ENCODE peak calls at places on chromosomes 7 and 10, in ten cellular contexts. One of them, this sample, is unnamed.

GRCh38 chr7:111788426-111788825 is 226.1 kb upstream of the IMMP2L start:
- DNase-seq in NCI-H1105 treated with DMSO at 0.1 percent for 48 hours: peak; percentile 33
- DNase-seq in ELF-1: no peak
- DNase-seq in CD4-positive, alpha-beta T cell: no peak
- DNase-seq in HT-29: no peak
- DNase-seq in hippocampal formation: peak; percentile 9
- DNase-seq in HTR-8/SVneo: no peak
- DNase-seq in mesothelial cell of epicardium: no peak
- DNase-seq in psoas muscle: no peak
- DNase-seq in HT1080: no peak
- DNase-seq in this sample: no peak

GRCh38 chr10:121355161-121355560 is 243.1 kb downstream of the FGFR2 start:
- DNase-seq in ELF-1: no peak
- DNase-seq in HT1080: no peak
- DNase-seq in mesothelial cell of epicardium: no peak
- DNase-seq in HTR-8/SVneo: no peak
- DNase-seq in hippocampal formation: no peak
- DNase-seq in CD4-positive, alpha-beta T cell: no peak
- DNase-seq in psoas muscle: no peak
- DNase-seq in NCI-H1105 treated with DMSO at 0.1 percent for 48 hours: no peak
- DNase-seq in HT-29: no peak
- DNase-seq in this sample: no peak

GRCh38 chr10:62073429-62073828 is 171.9 kb downstream of the ARID5B start:
- DNase-seq in ELF-1: no peak
- DNase-seq in psoas muscle: no peak
- DNase-seq in mesothelial cell of epicardium: no peak
- DNase-seq in HTR-8/SVneo: no peak
- DNase-seq in HT1080: no peak
- DNase-seq in HT-29: no peak
- DNase-seq in NCI-H1105 treated with DMSO at 0.1 percent for 48 hours: peak; percentile 64
- DNase-seq in CD4-positive, alpha-beta T cell: no peak
- DNase-seq in hippocampal formation: no peak
- DNase-seq in this sample: no peak

GRCh38 chr7:12967322-12967721 is 279.9 kb downstream of the ARL4A start:
- DNase-seq in CD4-positive, alpha-beta T cell: no peak
- DNase-seq in mesothelial cell of epicardium: no peak
- DNase-seq in HTR-8/SVneo: no peak
- DNase-seq in HT1080: no peak
- DNase-seq in HT-29: no peak
- DNase-seq in hippocampal formation: no peak
- DNase-seq in ELF-1: no peak
- DNase-seq in NCI-H1105 treated with DMSO at 0.1 percent for 48 hours: no peak
- DNase-seq in psoas muscle: no peak
- DNase-seq in this sample: no peak

GRCh38 chr7:116752305-116753074 is 80.5 kb downstream of the MET start:
- DNase-seq in HTR-8/SVneo: no peak
- DNase-seq in psoas muscle: no peak
- DNase-seq in CD4-positive, alpha-beta T cell: no peak
- DNase-seq in NCI-H1105 treated with DMSO at 0.1 percent for 48 hours: no peak
- DNase-seq in hippocampal formation: no peak
- DNase-seq in HT-29: no peak
- DNase-seq in mesothelial cell of epicardium: no peak
- DNase-seq in HT1080: no peak
- DNase-seq in ELF-1: no peak
- DNase-seq in this sample: no peak

GRCh38 chr7:100887955-100888481 is 1.5 kb downstream of the UFSP1 start:
- DNase-seq in psoas muscle: no peak
- DNase-seq in HT-29: no peak
- DNase-seq in mesothelial cell of epicardium: no peak
- DNase-seq in NCI-H1105 treated with DMSO at 0.1 percent for 48 hours: no peak
- DNase-seq in ELF-1: no peak
- DNase-seq in hippocampal formation: no peak
- DNase-seq in CD4-positive, alpha-beta T cell: no peak
- DNase-seq in HTR-8/SVneo: no peak
- DNase-seq in HT1080: no peak
- DNase-seq in this sample: no peak

GRCh38 chr7:17774248-17774647 is 166.0 kb downstream of the SNX13 start:
- DNase-seq in HT1080: peak; percentile 79
- DNase-seq in HT-29: no peak
- DNase-seq in ELF-1: no peak
- DNase-seq in psoas muscle: no peak
- DNase-seq in mesothelial cell of epicardium: no peak
- DNase-seq in CD4-positive, alpha-beta T cell: no peak
- DNase-seq in NCI-H1105 treated with DMSO at 0.1 percent for 48 hours: no peak
- DNase-seq in HTR-8/SVneo: no peak
- DNase-seq in hippocampal formation: no peak
- DNase-seq in this sample: no peak

GRCh38 chr10:14486777-14487510 is 156.2 kb upstream of the FRMD4A start:
- DNase-seq in ELF-1: no peak
- DNase-seq in CD4-positive, alpha-beta T cell: no peak
- DNase-seq in mesothelial cell of epicardium: no peak
- DNase-seq in HT-29: no peak
- DNase-seq in psoas muscle: no peak
- DNase-seq in HTR-8/SVneo: no peak
- DNase-seq in hippocampal formation: no peak
- DNase-seq in NCI-H1105 treated with DMSO at 0.1 percent for 48 hours: peak; percentile 47
- DNase-seq in HT1080: no peak
- DNase-seq in this sample: peak; percentile 30

GRCh38 chr7:151520419-151521229 is 929 bp upstream of the RHEB start:
- DNase-seq in psoas muscle: peak; percentile 80
- DNase-seq in HT-29: peak; percentile 81
- DNase-seq in hippocampal formation: peak; percentile 32
- DNase-seq in HTR-8/SVneo: no peak
- DNase-seq in HT1080: peak; percentile 55
- DNase-seq in mesothelial cell of epicardium: no peak
- DNase-seq in CD4-positive, alpha-beta T cell: peak; percentile 27
- DNase-seq in ELF-1: no peak
- DNase-seq in NCI-H1105 treated with DMSO at 0.1 percent for 48 hours: peak; percentile 55
- DNase-seq in this sample: peak; percentile 38

GRCh38 chr7:21758286-21758685 is 187.4 kb downstream of the CDCA7L start:
- DNase-seq in psoas muscle: no peak
- DNase-seq in HT1080: no peak
- DNase-seq in CD4-positive, alpha-beta T cell: no peak
- DNase-seq in HTR-8/SVneo: no peak
- DNase-seq in ELF-1: no peak
- DNase-seq in HT-29: no peak
- DNase-seq in hippocampal formation: no peak
- DNase-seq in mesothelial cell of epicardium: no peak
- DNase-seq in NCI-H1105 treated with DMSO at 0.1 percent for 48 hours: no peak
- DNase-seq in this sample: no peak

GRCh38 chr10:25725917-25726716 is 207.9 kb upstream of the MYO3A start:
- DNase-seq in NCI-H1105 treated with DMSO at 0.1 percent for 48 hours: peak; percentile 59
- DNase-seq in psoas muscle: no peak
- DNase-seq in HT-29: peak; percentile 64
- DNase-seq in ELF-1: peak; percentile 66
- DNase-seq in mesothelial cell of epicardium: no peak
- DNase-seq in HTR-8/SVneo: peak; percentile 40
- DNase-seq in CD4-positive, alpha-beta T cell: no peak
- DNase-seq in HT1080: peak; percentile 55
- DNase-seq in hippocampal formation: peak; percentile 16
- DNase-seq in this sample: peak; percentile 10

GRCh38 chr7:63093481-63093880 is 905.2 kb upstream of the ZNF722 start:
- DNase-seq in HT-29: peak; percentile 20
- DNase-seq in mesothelial cell of epicardium: no peak
- DNase-seq in ELF-1: no peak
- DNase-seq in HTR-8/SVneo: no peak
- DNase-seq in CD4-positive, alpha-beta T cell: no peak
- DNase-seq in HT1080: no peak
- DNase-seq in hippocampal formation: no peak
- DNase-seq in psoas muscle: no peak
- DNase-seq in NCI-H1105 treated with DMSO at 0.1 percent for 48 hours: no peak
- DNase-seq in this sample: no peak

GRCh38 chr10:90407116-90407515 is 450.7 kb downstream of the HTR7 start:
- DNase-seq in CD4-positive, alpha-beta T cell: no peak
- DNase-seq in HTR-8/SVneo: no peak
- DNase-seq in NCI-H1105 treated with DMSO at 0.1 percent for 48 hours: no peak
- DNase-seq in psoas muscle: no peak
- DNase-seq in ELF-1: peak; percentile 32
- DNase-seq in HT1080: peak; percentile 47
- DNase-seq in hippocampal formation: no peak
- DNase-seq in mesothelial cell of epicardium: no peak
- DNase-seq in HT-29: peak; percentile 39
- DNase-seq in this sample: no peak

GRCh38 chr7:20229652-20230500 is 12.7 kb upstream of the MACC1 start:
- DNase-seq in HT1080: peak; percentile 93
- DNase-seq in HTR-8/SVneo: peak; percentile 51
- DNase-seq in hippocampal formation: no peak
- DNase-seq in ELF-1: no peak
- DNase-seq in NCI-H1105 treated with DMSO at 0.1 percent for 48 hours: no peak
- DNase-seq in HT-29: no peak
- DNase-seq in mesothelial cell of epicardium: no peak
- DNase-seq in psoas muscle: no peak
- DNase-seq in CD4-positive, alpha-beta T cell: no peak
- DNase-seq in this sample: no peak

GRCh38 chr10:13224210-13224995 is 9.8 kb downstream of the UCMA start:
- DNase-seq in hippocampal formation: no peak
- DNase-seq in ELF-1: peak; percentile 47
- DNase-seq in mesothelial cell of epicardium: no peak
- DNase-seq in psoas muscle: no peak
- DNase-seq in HT-29: no peak
- DNase-seq in NCI-H1105 treated with DMSO at 0.1 percent for 48 hours: no peak
- DNase-seq in HTR-8/SVneo: no peak
- DNase-seq in CD4-positive, alpha-beta T cell: no peak
- DNase-seq in HT1080: no peak
- DNase-seq in this sample: no peak

GRCh38 chr7:130022623-130023175 is 28.5 kb downstream of the ZC3HC1 start:
- DNase-seq in HTR-8/SVneo: no peak
- DNase-seq in HT-29: no peak
- DNase-seq in ELF-1: no peak
- DNase-seq in psoas muscle: no peak
- DNase-seq in CD4-positive, alpha-beta T cell: no peak
- DNase-seq in mesothelial cell of epicardium: no peak
- DNase-seq in hippocampal formation: no peak
- DNase-seq in HT1080: no peak
- DNase-seq in NCI-H1105 treated with DMSO at 0.1 percent for 48 hours: no peak
- DNase-seq in this sample: no peak

GRCh38 chr7:90690159-90690858 is 94.2 kb downstream of the CDK14 start:
- DNase-seq in psoas muscle: no peak
- DNase-seq in mesothelial cell of epicardium: no peak
- DNase-seq in NCI-H1105 treated with DMSO at 0.1 percent for 48 hours: no peak
- DNase-seq in HT-29: no peak
- DNase-seq in ELF-1: no peak
- DNase-seq in HTR-8/SVneo: no peak
- DNase-seq in CD4-positive, alpha-beta T cell: no peak
- DNase-seq in hippocampal formation: no peak
- DNase-seq in HT1080: no peak
- DNase-seq in this sample: no peak

GRCh38 chr10:33237736-33238624 is 96.5 kb downstream of the NRP1 start:
- DNase-seq in HTR-8/SVneo: peak; percentile 90
- DNase-seq in NCI-H1105 treated with DMSO at 0.1 percent for 48 hours: no peak
- DNase-seq in mesothelial cell of epicardium: no peak
- DNase-seq in ELF-1: peak; percentile 11
- DNase-seq in HT1080: peak; percentile 97
- DNase-seq in psoas muscle: no peak
- DNase-seq in CD4-positive, alpha-beta T cell: no peak
- DNase-seq in hippocampal formation: no peak
- DNase-seq in HT-29: peak; percentile 69
- DNase-seq in this sample: no peak

GRCh38 chr7:1559626-1560590 is 3.9 kb upstream of the TMEM184A start:
- DNase-seq in CD4-positive, alpha-beta T cell: no peak
- DNase-seq in hippocampal formation: no peak
- DNase-seq in NCI-H1105 treated with DMSO at 0.1 percent for 48 hours: no peak
- DNase-seq in mesothelial cell of epicardium: no peak
- DNase-seq in HTR-8/SVneo: no peak
- DNase-seq in psoas muscle: peak; percentile 28
- DNase-seq in HT-29: no peak
- DNase-seq in HT1080: no peak
- DNase-seq in ELF-1: no peak
- DNase-seq in this sample: no peak

GRCh38 chr7:18961997-18962396 is 155.4 kb downstream of the TWIST1 start:
- DNase-seq in HTR-8/SVneo: no peak
- DNase-seq in psoas muscle: no peak
- DNase-seq in hippocampal formation: no peak
- DNase-seq in HT1080: peak; percentile 21
- DNase-seq in NCI-H1105 treated with DMSO at 0.1 percent for 48 hours: no peak
- DNase-seq in CD4-positive, alpha-beta T cell: no peak
- DNase-seq in ELF-1: no peak
- DNase-seq in mesothelial cell of epicardium: no peak
- DNase-seq in HT-29: no peak
- DNase-seq in this sample: no peak

GRCh38 chr10:125514206-125515162 is 168.5 kb downstream of the TEX36 start:
- DNase-seq in HT-29: no peak
- DNase-seq in CD4-positive, alpha-beta T cell: peak; percentile 15
- DNase-seq in HT1080: no peak
- DNase-seq in NCI-H1105 treated with DMSO at 0.1 percent for 48 hours: no peak
- DNase-seq in mesothelial cell of epicardium: no peak
- DNase-seq in hippocampal formation: no peak
- DNase-seq in HTR-8/SVneo: no peak
- DNase-seq in psoas muscle: no peak
- DNase-seq in ELF-1: peak; percentile 67
- DNase-seq in this sample: no peak

GRCh38 chr10:84348431-84348830 is 20.0 kb downstream of the CCSER2 start:
- DNase-seq in ELF-1: no peak
- DNase-seq in HTR-8/SVneo: peak; percentile 56
- DNase-seq in hippocampal formation: no peak
- DNase-seq in psoas muscle: no peak
- DNase-seq in HT-29: no peak
- DNase-seq in mesothelial cell of epicardium: no peak
- DNase-seq in NCI-H1105 treated with DMSO at 0.1 percent for 48 hours: no peak
- DNase-seq in HT1080: peak; percentile 62
- DNase-seq in CD4-positive, alpha-beta T cell: no peak
- DNase-seq in this sample: no peak

GRCh38 chr7:37694208-37695080 is 10.9 kb downstream of the GPR141 start:
- DNase-seq in psoas muscle: no peak
- DNase-seq in hippocampal formation: no peak
- DNase-seq in NCI-H1105 treated with DMSO at 0.1 percent for 48 hours: no peak
- DNase-seq in HT1080: no peak
- DNase-seq in mesothelial cell of epicardium: no peak
- DNase-seq in HT-29: no peak
- DNase-seq in CD4-positive, alpha-beta T cell: no peak
- DNase-seq in HTR-8/SVneo: no peak
- DNase-seq in ELF-1: peak; percentile 72
- DNase-seq in this sample: peak; percentile 3

GRCh38 chr7:55548295-55548731 is 24.0 kb downstream of the VOPP1 start:
- DNase-seq in HT1080: no peak
- DNase-seq in NCI-H1105 treated with DMSO at 0.1 percent for 48 hours: no peak
- DNase-seq in HTR-8/SVneo: no peak
- DNase-seq in psoas muscle: no peak
- DNase-seq in mesothelial cell of epicardium: no peak
- DNase-seq in hippocampal formation: no peak
- DNase-seq in HT-29: no peak
- DNase-seq in CD4-positive, alpha-beta T cell: no peak
- DNase-seq in ELF-1: no peak
- DNase-seq in this sample: no peak

GRCh38 chr7:69732203-69732602 is 133.9 kb downstream of the AUTS2 start:
- DNase-seq in psoas muscle: no peak
- DNase-seq in HT-29: peak; percentile 61
- DNase-seq in HTR-8/SVneo: no peak
- DNase-seq in NCI-H1105 treated with DMSO at 0.1 percent for 48 hours: peak; percentile 22
- DNase-seq in hippocampal formation: no peak
- DNase-seq in CD4-positive, alpha-beta T cell: no peak
- DNase-seq in mesothelial cell of epicardium: no peak
- DNase-seq in ELF-1: no peak
- DNase-seq in HT1080: peak; percentile 1
- DNase-seq in this sample: no peak

GRCh38 chr7:51010534-51010933 is 227.8 kb upstream of the GRB10 start:
- DNase-seq in hippocampal formation: no peak
- DNase-seq in ELF-1: no peak
- DNase-seq in HTR-8/SVneo: no peak
- DNase-seq in psoas muscle: no peak
- DNase-seq in HT-29: no peak
- DNase-seq in NCI-H1105 treated with DMSO at 0.1 percent for 48 hours: no peak
- DNase-seq in HT1080: no peak
- DNase-seq in CD4-positive, alpha-beta T cell: no peak
- DNase-seq in mesothelial cell of epicardium: no peak
- DNase-seq in this sample: no peak

GRCh38 chr10:30454744-30455498 is 20.9 kb downstream of the MAP3K8 start:
- DNase-seq in HT-29: no peak
- DNase-seq in HTR-8/SVneo: no peak
- DNase-seq in CD4-positive, alpha-beta T cell: no peak
- DNase-seq in hippocampal formation: no peak
- DNase-seq in NCI-H1105 treated with DMSO at 0.1 percent for 48 hours: no peak
- DNase-seq in ELF-1: no peak
- DNase-seq in HT1080: no peak
- DNase-seq in mesothelial cell of epicardium: no peak
- DNase-seq in psoas muscle: no peak
- DNase-seq in this sample: no peak

GRCh38 chr10:113073549-113074189 is 123.6 kb downstream of the TCF7L2 start:
- DNase-seq in psoas muscle: peak; percentile 78
- DNase-seq in HT-29: peak; percentile 95
- DNase-seq in HT1080: peak; percentile 100
- DNase-seq in mesothelial cell of epicardium: no peak
- DNase-seq in HTR-8/SVneo: peak; percentile 77
- DNase-seq in NCI-H1105 treated with DMSO at 0.1 percent for 48 hours: no peak
- DNase-seq in ELF-1: peak; percentile 98
- DNase-seq in CD4-positive, alpha-beta T cell: no peak
- DNase-seq in hippocampal formation: no peak
- DNase-seq in this sample: no peak

This sample was measured in NCI-H345.